ENCODE peak calls at places on chromosomes 13 and 19, in four cellular contexts. I, Y, U and S are unnamed samples.
A peak's percentile ranks its signal among the peaks of the same experiment; 100 is the strongest.

GRCh38 chr19:4304509-4305252 is at the start of gene FSD1:
- DNase-seq in I (no peak), Y (peak; percentile 87), U (no peak), S (peak; percentile 98)

GRCh38 chr19:51354742-51355148 is 11.4 kb downstream of the ETFB start:
- DNase-seq in I (no peak), Y (peak; percentile 60), U (no peak), S (no peak)

GRCh38 chr19:47093841-47094240 is 19.7 kb downstream of the ZC3H4 start:
- DNase-seq in I (no peak), Y (no peak), U (no peak), S (no peak)

GRCh38 chr13:60363288-60363687 is 33.7 kb upstream of the TDRD3 start:
- DNase-seq in I (no peak), Y (no peak), U (no peak), S (no peak)

GRCh38 chr19:52170863-52171320 is 529 bp downstream of the ZNF836 start:
- DNase-seq in I (no peak), Y (peak; percentile 32), U (no peak), S (no peak)

GRCh38 chr19:53536223-53536543 is 1.8 kb upstream of the ZNF331 start:
- DNase-seq in I (no peak), Y (no peak), U (no peak), S (no peak)

GRCh38 chr19:7888145-7888825 is at the start of gene LRRC8E:
- DNase-seq in I (no peak), Y (peak; percentile 87), U (no peak), S (peak; percentile 80)

GRCh38 chr19:8206147-8207087 is 2.8 kb upstream of the CERS4 start:
- DNase-seq in I (no peak), Y (peak; percentile 52), U (no peak), S (no peak)

DNA sequence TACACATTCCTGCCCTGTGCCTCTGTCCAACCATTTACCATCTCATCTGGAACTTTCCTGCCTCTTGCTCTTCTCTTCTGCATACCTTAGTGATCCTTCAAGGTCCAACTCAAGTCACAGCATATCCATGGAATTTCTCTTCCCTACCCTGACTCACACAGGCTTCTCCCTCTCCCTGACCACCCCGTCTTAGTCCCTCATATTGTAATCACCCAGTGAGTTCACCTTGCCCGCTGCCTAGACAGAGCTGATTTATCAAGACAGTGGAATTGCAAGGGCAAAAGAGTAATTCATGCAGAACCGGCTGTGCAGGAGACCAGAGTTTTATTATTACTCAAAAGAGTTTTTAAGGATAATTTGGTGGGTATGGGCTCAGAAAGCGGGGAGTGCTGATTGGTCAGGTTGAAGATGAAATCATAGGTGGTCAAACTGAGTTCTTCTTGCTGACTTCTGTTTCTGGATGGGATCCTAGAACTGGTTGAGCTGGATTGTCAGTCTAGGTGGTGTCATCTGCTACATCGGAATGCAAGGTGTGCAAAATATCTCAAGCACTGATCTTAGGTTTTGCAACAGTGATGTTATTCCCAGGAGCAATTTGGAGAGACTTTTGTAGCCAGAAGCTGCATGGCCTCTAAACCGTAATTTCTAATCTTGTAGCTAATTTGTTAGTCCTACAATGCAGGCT is 67.2 kb downstream of the HSPH1 start:
- DNase-seq in I (no peak), Y (no peak), U (no peak), S (no peak)
- TF ChIP-seq SP1 in I (no peak), Y (no peak), U (no peak), S (no peak)

DNA sequence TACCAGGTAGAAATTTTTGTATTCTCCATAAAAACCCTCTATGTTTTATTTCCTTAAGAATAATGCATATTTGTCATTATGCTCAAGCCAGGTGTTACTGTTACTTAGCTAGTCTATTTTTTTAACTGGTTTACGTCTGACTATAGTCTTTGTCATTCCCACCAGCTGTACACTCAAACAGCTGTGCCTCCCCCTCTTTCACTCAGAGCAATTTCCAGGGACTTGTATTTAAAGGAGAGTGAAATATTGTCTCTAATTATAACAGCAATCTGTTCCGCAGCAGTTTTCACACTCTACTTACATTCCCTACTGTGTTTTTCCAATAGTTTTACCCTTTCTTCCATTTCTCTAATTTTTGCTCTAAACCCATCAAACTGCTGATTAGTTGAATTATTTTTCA is 813.6 kb upstream of the MIR17HG start:
- DNase-seq in I (no peak), Y (no peak), U (no peak), S (no peak)
- TF ChIP-seq SP1 in I (no peak), Y (no peak), U (no peak), S (no peak)

DNA sequence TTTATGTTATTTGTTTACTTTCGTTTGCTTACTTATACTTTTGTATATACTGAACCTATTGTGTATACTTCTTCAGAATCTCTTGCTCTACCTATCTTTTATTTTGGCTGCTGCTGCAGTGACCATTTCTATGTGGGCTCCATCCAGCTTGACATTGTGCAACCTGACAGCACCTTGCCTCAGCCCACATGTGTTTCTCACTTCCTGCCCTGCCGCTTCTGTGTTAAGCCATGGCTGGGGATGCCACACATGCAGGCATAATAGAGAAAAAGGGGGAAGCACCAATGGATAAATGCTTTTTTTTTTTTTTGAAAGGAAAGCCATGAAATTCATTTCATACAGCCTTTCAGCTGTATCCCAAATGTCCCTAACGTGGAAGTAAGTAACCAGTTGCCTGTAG is 147.6 kb downstream of the RBM26 start:
- DNase-seq in I (no peak), Y (no peak), U (no peak), S (no peak)
- TF ChIP-seq SP1 in I (no peak), Y (no peak), U (no peak), S (no peak)

GRCh38 chr19:58346961-58347929 is 6.0 kb downstream of the A1BG start:
- DNase-seq in I (no peak), Y (peak; percentile 67), U (no peak), S (peak; percentile 97)
- TF ChIP-seq SP1 in I (no peak), Y (peak; percentile 72), U (peak; percentile 62), S (no peak)

GRCh38 chr13:99422556-99423220 is 78.6 kb upstream of the TM9SF2 start:
- DNase-seq in I (no peak), Y (no peak), U (no peak), S (no peak)

GRCh38 chr13:99421758-99422555 is 79.3 kb upstream of the TM9SF2 start:
- DNase-seq in I (no peak), Y (no peak), U (no peak), S (no peak)

GRCh38 chr13:99426426-99426825 is 74.8 kb upstream of the TM9SF2 start:
- DNase-seq in I (no peak), Y (no peak), U (no peak), S (no peak)

GRCh38 chr13:99429670-99430069 is 71.6 kb upstream of the TM9SF2 start:
- DNase-seq in I (no peak), Y (no peak), U (no peak), S (no peak)

GRCh38 chr13:99425485-99426341 is 75.6 kb upstream of the TM9SF2 start:
- DNase-seq in I (no peak), Y (no peak), U (peak; percentile 90), S (no peak)
- TF ChIP-seq SP1 in I (no peak), Y (no peak), U (peak; percentile 24), S (no peak)

DNA sequence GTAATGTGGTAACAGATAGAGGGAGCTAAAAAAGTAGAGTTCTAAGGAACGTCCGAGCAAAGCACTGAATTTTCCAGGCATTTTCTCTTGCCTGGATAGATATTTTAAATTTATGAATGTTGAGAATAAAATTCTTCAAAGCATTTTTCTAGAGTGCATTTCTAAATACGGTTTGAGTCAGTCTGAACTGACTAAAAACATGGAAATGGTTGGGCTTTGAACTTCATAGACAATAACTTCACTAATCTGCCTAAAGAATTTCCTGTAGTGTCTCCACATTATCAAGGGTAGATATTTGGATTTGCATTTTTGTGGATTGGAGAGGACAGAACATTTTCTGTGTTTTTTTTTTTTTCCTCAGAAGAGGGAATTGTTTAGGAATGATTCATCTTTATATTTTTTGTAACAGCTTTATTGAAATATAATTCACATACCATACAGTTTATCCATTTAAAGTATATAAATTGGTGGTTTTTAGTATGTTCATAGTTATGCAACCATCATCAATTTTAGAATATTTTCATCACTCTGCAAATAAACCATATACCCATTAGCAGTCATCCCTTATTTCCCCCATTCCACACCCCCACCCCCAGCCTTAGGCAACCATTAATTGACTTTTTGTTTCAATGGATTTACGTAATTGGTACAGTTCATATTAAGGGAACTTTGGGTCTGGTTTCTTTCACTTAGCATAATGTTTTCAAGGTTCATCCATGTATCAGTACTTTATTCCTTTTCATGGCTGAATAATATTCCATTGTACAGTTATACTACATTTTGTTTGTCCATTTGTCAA is 20.7 kb downstream of the GARRE1 start:
- DNase-seq in I (no peak), Y (no peak), U (no peak), S (no peak)
- TF ChIP-seq SP1 in I (no peak), Y (no peak), U (no peak), S (no peak)

GRCh38 chr13:32986552-32986951 is 29.7 kb upstream of the KL start:
- DNase-seq in I (no peak), Y (no peak), U (no peak), S (no peak)

GRCh38 chr13:32984857-32985626 is 31.2 kb upstream of the KL start:
- DNase-seq in I (no peak), Y (no peak), U (no peak), S (no peak)

GRCh38 chr13:32989331-32989730 is 26.9 kb upstream of the KL start:
- DNase-seq in I (no peak), Y (no peak), U (no peak), S (no peak)

GRCh38 chr13:32987462-32987861 is 28.8 kb upstream of the KL start:
- DNase-seq in I (no peak), Y (no peak), U (no peak), S (no peak)

GRCh38 chr13:32988588-32989256 is 27.5 kb upstream of the KL start:
- DNase-seq in I (no peak), Y (no peak), U (no peak), S (no peak)
- TF ChIP-seq SP1 in I (no peak), Y (no peak), U (no peak), S (no peak)